ENCODE peak calls at places on chromosomes 11 and 22, in nine cellular contexts. E, A, R, W, O, J, B, H and G are unnamed samples. For H3K4me1, the result is how much of the 10 kb centered on the place peaks cover.

GRCh38 chr11:64787526-64788320 is 9.4 kb upstream of the SF1 start:
- DNase-seq in H (peak), R (no peak), B (peak), O (peak), E (peak), W (no peak), A (peak), J (peak), G (peak)

GRCh38 chr11:96341237-96342130 is 1.5 kb downstream of the MAML2 start:
- DNase-seq in R (no peak), E (peak), B (peak), O (peak), A (peak), H (peak), J (peak), W (peak), G (peak)

GRCh38 chr11:70471254-70471653 is 72.9 kb downstream of the CTTN start:
- DNase-seq in E (no peak), W (no peak), J (peak), O (peak), R (no peak), B (no peak), A (no peak), H (no peak), G (peak)

GRCh38 chr11:39327302-39327701 is 2132.2 kb downstream of the LRRC4C start:
- DNase-seq in B (no peak), O (no peak), E (no peak), R (no peak), A (no peak), H (no peak), W (no peak), J (no peak), G (no peak)

GRCh38 chr11:127226959-127227358 is 226.4 kb upstream of the KIRREL3 start:
- DNase-seq in J (no peak), A (no peak), W (no peak), B (no peak), E (no peak), R (no peak), O (no peak), H (no peak), G (no peak)

GRCh38 chr11:75679566-75679965 is 10.7 kb upstream of the MAP6 start:
- DNase-seq in H (no peak), B (no peak), A (no peak), J (no peak), E (no peak), R (no peak), O (no peak), W (no peak), G (no peak)

GRCh38 chr22:26942301-26942927 is 285.0 kb downstream of the MIAT start:
- DNase-seq in J (no peak), B (no peak), O (no peak), E (no peak), A (no peak), H (no peak), R (no peak), W (no peak), G (no peak)

GRCh38 chr11:70557742-70558485 is 159.6 kb downstream of the CTTN start:
- DNase-seq in H (no peak), R (no peak), B (no peak), J (no peak), A (no peak), W (no peak), O (no peak), E (no peak), G (no peak)

GRCh38 chr11:95143106-95143681 is 53.5 kb downstream of the ENDOD1 start:
- DNase-seq in E (no peak), W (no peak), A (peak), J (no peak), O (no peak), B (no peak), H (no peak), R (no peak), G (no peak)

GRCh38 chr11:132601863-132602262 is 930.4 kb downstream of the OPCML start:
- DNase-seq in W (no peak), H (no peak), B (no peak), E (no peak), A (no peak), O (no peak), R (no peak), J (no peak), G (no peak)

GRCh38 chr11:101459020-101459419 is 124.8 kb downstream of the TRPC6 start:
- DNase-seq in O (no peak), E (no peak), W (no peak), B (no peak), A (no peak), J (no peak), H (no peak), R (no peak), G (no peak)

GRCh38 chr11:70568504-70569172 is 170.3 kb downstream of the CTTN start:
- DNase-seq in W (no peak), H (peak), O (no peak), J (peak), E (no peak), B (peak), R (peak), A (peak), G (peak)

GRCh38 chr11:87739766-87740165 is 435.5 kb downstream of the RAB38 start:
- DNase-seq in J (no peak), B (no peak), W (no peak), E (no peak), H (no peak), A (peak), O (no peak), R (no peak), G (no peak)

GRCh38 chr11:64935634-64936081 is at the start of gene GPHA2:
- DNase-seq in R (no peak), J (peak), W (peak), A (no peak), H (no peak), B (no peak), E (no peak), O (no peak), G (no peak)

GRCh38 chr11:109106201-109106906 is 315.6 kb upstream of the C11orf87 start:
- DNase-seq in W (no peak), R (no peak), J (no peak), A (no peak), E (no peak), O (no peak), B (no peak), H (no peak), G (no peak)

GRCh38 chr22:37036655-37037377 is 14.7 kb upstream of the KCTD17 start:
- DNase-seq in W (no peak), J (no peak), A (no peak), R (no peak), H (no peak), O (no peak), E (no peak), B (no peak), G (no peak)

GRCh38 chr11:47186076-47186936 is at the start of gene PACSIN3:
- DNase-seq in R (no peak), O (peak), E (peak), A (peak), W (no peak), B (no peak), J (peak), H (peak), G (peak)

GRCh38 chr11:40274017-40274416 is 1185.4 kb downstream of the LRRC4C start:
- DNase-seq in A (peak), R (no peak), E (no peak), H (no peak), W (no peak), B (no peak), O (no peak), J (no peak), G (no peak)

GRCh38 chr11:103091024-103091423 is 936 bp downstream of the DCUN1D5 start:
- DNase-seq in H (no peak), O (peak), A (peak), W (no peak), J (no peak), E (no peak), B (no peak), R (no peak), G (no peak)

GRCh38 chr11:457071-457760 is 7.1 kb downstream of the PTDSS2 start:
- DNase-seq in J (no peak), B (no peak), H (no peak), W (no peak), A (no peak), R (no peak), O (no peak), E (no peak), G (peak)

GRCh38 chr11:6095798-6096197 is 11.7 kb upstream of the OR56B4 start:
- DNase-seq in A (no peak), W (no peak), B (no peak), H (no peak), J (no peak), E (no peak), R (no peak), O (no peak), G (no peak)

GRCh38 chr11:75328426-75329277 is 22.8 kb downstream of the ARRB1 start:
- DNase-seq in B (peak), E (peak), A (peak), J (peak), R (peak), W (peak), H (peak), O (peak), G (peak)

GRCh38 chr11:68946416-68947090 is 34.2 kb downstream of the MRGPRD start:
- DNase-seq in A (peak), H (no peak), E (no peak), W (peak), O (peak), B (no peak), R (no peak), J (no peak), G (no peak)

GRCh38 chr11:102604011-102604410 is 21.1 kb downstream of the MMP20 start:
- DNase-seq in O (no peak), B (no peak), A (no peak), J (no peak), W (no peak), E (no peak), H (no peak), R (no peak), G (no peak)

GRCh38 chr22:32794449-32795213 is 6.9 kb upstream of the TIMP3 start:
- DNase-seq in B (no peak), A (peak), J (no peak), H (no peak), E (no peak), O (no peak), R (no peak), W (no peak), G (no peak)

GRCh38 chr22:19579880-19580279 is 55.7 kb upstream of the CLDN5 start:
- DNase-seq in O (no peak), R (no peak), E (no peak), A (no peak), J (no peak), H (peak), B (no peak), W (peak), G (no peak)

GRCh38 chr11:12455938-12456337 is 78.6 kb downstream of the PARVA start:
- DNase-seq in J (no peak), E (no peak), B (no peak), H (no peak), O (no peak), W (peak), A (peak), R (no peak), G (no peak)

GRCh38 chr11:110318638-110319404 is 22.4 kb upstream of the RDX start:
- DNase-seq in R (no peak), O (no peak), B (no peak), H (no peak), E (no peak), W (no peak), A (no peak), J (no peak), G (no peak)

GRCh38 chr11:10864688-10865087 is 6.8 kb upstream of the ZBED5 start:
- DNase-seq in O (no peak), R (no peak), J (no peak), B (no peak), W (no peak), E (no peak), H (no peak), A (peak), G (no peak)

DNA sequence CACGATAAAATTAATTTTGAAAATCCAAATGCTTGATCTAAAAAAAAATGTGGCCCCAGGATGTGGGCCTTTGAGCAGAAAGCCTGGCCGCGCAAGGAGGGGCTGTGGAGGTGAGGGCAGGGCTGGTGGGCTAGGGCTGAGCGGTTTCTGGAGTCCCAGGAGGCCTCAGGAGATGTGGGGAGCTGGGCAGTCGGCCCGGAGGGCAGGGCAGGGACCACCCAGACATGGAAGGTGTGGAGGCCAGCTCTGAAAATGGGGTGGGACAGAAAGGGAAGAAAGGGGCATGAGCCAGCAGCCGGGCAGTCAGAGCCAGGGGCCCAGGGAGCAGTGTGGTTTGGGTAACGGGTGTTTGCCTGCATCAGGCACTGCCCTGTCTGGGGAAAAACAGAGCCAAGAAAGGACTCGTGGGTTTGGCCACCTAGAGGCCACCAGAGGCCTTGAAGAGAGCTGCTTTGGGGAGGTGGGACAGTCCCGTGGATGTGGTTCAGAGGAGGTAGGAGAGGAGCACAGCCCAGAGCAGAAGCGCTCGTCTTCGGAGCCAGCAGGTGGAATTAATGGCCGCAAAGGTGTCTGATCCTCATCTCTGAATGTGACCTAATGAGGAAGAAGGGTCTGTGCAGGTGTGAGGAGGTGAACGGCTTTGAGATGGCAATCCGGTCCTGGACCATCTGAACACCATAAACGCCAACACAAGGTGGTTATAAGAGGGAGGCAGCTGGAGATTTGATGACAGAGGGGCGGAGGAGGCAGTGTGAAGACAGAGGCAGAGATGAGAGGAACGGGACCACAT is 50.2 kb downstream of the IGF2 start:
- DNase-seq in A (no peak), R (no peak), J (peak), E (no peak), W (no peak), H (no peak), B (no peak), O (peak), G (peak)
- TF ChIP-seq CTCF in A (no peak), R (no peak), J (no peak), E (no peak), W (no peak), H (no peak), B (no peak), O (no peak), G (no peak)

GRCh38 chr11:45100338-45100737 is 46.1 kb upstream of the PRDM11 start:
- DNase-seq in O (peak), J (no peak), H (no peak), E (no peak), R (no peak), W (no peak), B (no peak), A (peak), G (no peak)

GRCh38 chr11:45096636-45097035 is 49.8 kb upstream of the PRDM11 start:
- DNase-seq in A (no peak), B (no peak), H (no peak), E (no peak), O (no peak), J (no peak), R (no peak), W (no peak), G (no peak)

GRCh38 chr11:45095691-45096010 is 50.8 kb upstream of the PRDM11 start:
- DNase-seq in W (no peak), R (no peak), J (no peak), O (no peak), H (no peak), B (no peak), E (no peak), A (no peak), G (no peak)

GRCh38 chr11:45097721-45098493 is 48.5 kb upstream of the PRDM11 start:
- DNase-seq in A (peak), O (peak), J (no peak), E (no peak), B (peak), W (peak), H (peak), R (no peak), G (no peak)

DNA sequence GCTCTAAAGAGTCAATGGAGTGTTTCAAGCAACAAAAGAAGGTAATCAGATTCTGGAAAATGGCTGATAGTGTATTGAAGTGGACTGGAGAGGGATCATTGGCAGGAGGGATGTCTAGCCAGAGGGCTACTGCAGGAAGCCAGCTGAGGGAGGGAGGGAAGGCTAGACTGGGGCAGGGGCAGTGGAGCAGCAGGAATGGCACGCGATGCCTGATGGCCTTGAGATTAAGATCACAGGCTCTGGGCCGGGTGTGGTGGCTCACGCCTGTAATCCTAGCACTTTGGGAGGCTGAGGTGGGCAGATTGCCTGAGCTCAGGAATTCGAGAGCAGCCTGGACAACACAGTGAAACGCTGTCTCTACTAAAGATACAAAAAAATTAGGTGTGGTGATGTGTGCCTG is 47.5 kb upstream of the PRDM11 start:
- DNase-seq in W (no peak), H (no peak), B (no peak), J (no peak), O (no peak), E (no peak), A (no peak), R (no peak), G (no peak)
- H3K4me1 ChIP-seq in W (under half), H (under half), B (under half), J (under half), O (under half), E (under half), A (under half), R (under half), G (under half)

GRCh38 chr22:22520020-22520656 is at the start of gene ZNF280A:
- DNase-seq in R (no peak), J (no peak), B (no peak), A (no peak), H (no peak), E (no peak), O (peak), W (no peak), G (no peak)

GRCh38 chr22:22516992-22517391 is 3.1 kb downstream of the ZNF280A start:
- DNase-seq in W (no peak), R (no peak), A (no peak), B (no peak), J (no peak), E (no peak), H (no peak), O (no peak), G (no peak)

GRCh38 chr22:22520667-22521602 is 865 bp upstream of the ZNF280A start:
- DNase-seq in B (no peak), R (no peak), O (no peak), H (no peak), W (no peak), A (peak), E (no peak), J (no peak), G (no peak)

GRCh38 chr22:22521631-22522030 is 1.6 kb upstream of the ZNF280A start:
- DNase-seq in O (no peak), J (no peak), H (no peak), R (no peak), W (no peak), E (no peak), B (no peak), A (no peak), G (no peak)

DNA sequence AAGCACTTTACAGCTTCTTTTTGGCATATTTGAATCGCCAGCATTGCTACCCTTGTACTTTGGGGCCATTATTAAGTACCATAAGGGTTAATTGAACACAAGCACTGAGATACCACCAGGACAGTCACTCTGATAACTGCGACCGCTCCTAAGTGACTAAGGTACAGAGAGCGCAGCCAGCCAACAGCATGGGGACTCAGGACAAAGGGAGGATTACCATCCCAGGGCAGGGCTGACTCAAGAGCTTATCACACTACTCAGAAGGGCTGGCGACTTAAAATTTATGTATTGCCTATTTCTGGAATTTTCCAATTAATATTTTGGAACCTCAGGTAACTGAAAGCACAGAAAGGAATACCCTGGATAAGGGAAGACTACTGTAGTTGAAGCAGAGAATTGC is 479 bp downstream of the ZNF280A start:
- DNase-seq in J (no peak), W (no peak), A (no peak), R (no peak), O (peak), H (no peak), B (no peak), E (no peak), G (no peak)
- H3K4me3 ChIP-seq in J (no peak), W (no peak), A (no peak), R (peak), O (peak), H (no peak), B (no peak), E (no peak), G (no peak)

DNA sequence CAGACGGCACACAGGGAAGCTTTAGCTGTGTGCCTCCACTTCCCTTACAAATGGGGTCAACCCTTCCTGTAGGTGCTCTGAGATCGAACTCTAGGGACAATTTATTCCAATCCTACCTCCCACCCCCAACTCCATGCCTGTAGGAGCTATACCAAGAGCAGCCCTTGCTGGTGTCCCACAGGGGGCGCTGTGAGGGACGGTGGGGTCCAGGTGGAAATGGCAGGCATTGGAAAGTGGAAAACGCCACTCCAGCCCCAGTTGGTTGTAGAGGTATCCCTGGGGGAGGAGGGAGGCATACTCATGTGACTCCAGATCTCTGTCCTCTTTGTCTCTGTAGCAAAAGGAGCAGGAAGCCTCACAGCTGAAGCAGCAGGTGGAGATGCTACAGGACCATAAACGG is 161.3 kb downstream of the MYO18B start:
- DNase-seq in J (no peak), E (no peak), O (peak), R (no peak), W (no peak), A (no peak), B (no peak), H (no peak), G (no peak)
- TF ChIP-seq CTCF in J (no peak), E (no peak), O (no peak), R (no peak), W (no peak), A (no peak), B (no peak), H (no peak), G (no peak)